ENCODE peak calls at places on chromosomes 7 and 10, in seven cellular contexts. T, U, M, Q, C, L and A are unnamed samples.

GRCh38 chr10:95295031-95295755 is 4.4 kb upstream of the PDLIM1 start:
- DNase-seq in T (peak), U (peak), M (peak), Q (peak), C (peak), L (peak), A (peak)

GRCh38 chr7:80807166-80807900 is 111.5 kb downstream of the SEMA3C start:
- DNase-seq in T (no peak), U (no peak), M (no peak), Q (no peak), C (no peak), L (no peak), A (no peak)

GRCh38 chr7:55130079-55130476 is 111.3 kb downstream of the EGFR start:
- DNase-seq in T (no peak), U (peak), M (no peak), Q (no peak), C (no peak), L (no peak), A (no peak)

GRCh38 chr10:19310121-19310520 is 261.5 kb downstream of the MALRD1 start:
- DNase-seq in T (no peak), U (no peak), M (no peak), Q (no peak), C (no peak), L (no peak), A (no peak)

GRCh38 chr10:95604630-95605029 is 43.5 kb upstream of the SORBS1 start:
- DNase-seq in T (no peak), U (no peak), M (no peak), Q (no peak), C (no peak), L (no peak), A (no peak)

GRCh38 chr10:59558066-59558465 is 151.6 kb downstream of the SLC16A9 start:
- DNase-seq in T (no peak), U (no peak), M (no peak), Q (no peak), C (no peak), L (no peak), A (no peak)

GRCh38 chr10:61877882-61878281 is 23.6 kb upstream of the ARID5B start:
- DNase-seq in T (no peak), U (no peak), M (no peak), Q (no peak), C (no peak), L (no peak), A (no peak)

GRCh38 chr7:81284576-81284975 is 365.7 kb upstream of the SEMA3C start:
- DNase-seq in T (no peak), U (no peak), M (no peak), Q (no peak), C (no peak), L (no peak), A (no peak)

GRCh38 chr7:28503396-28503795 is 91.1 kb downstream of the CREB5 start:
- DNase-seq in T (no peak), U (no peak), M (no peak), Q (no peak), C (no peak), L (no peak), A (no peak)

GRCh38 chr10:88115406-88115805 is 252.0 kb downstream of the PTEN start:
- DNase-seq in T (no peak), U (no peak), M (no peak), Q (no peak), C (no peak), L (no peak), A (no peak)

GRCh38 chr10:118775478-118775877 is 20.7 kb upstream of the CACUL1 start:
- DNase-seq in T (no peak), U (no peak), M (no peak), Q (no peak), C (no peak), L (no peak), A (no peak)

GRCh38 chr7:44945479-44945878 is 33.3 kb downstream of the MYO1G start:
- DNase-seq in T (no peak), U (no peak), M (no peak), Q (no peak), C (no peak), L (no peak), A (no peak)